ENCODE peak calls at places on chromosome 18, in eight cellular contexts. J is CD4-positive, CD25-positive, alpha-beta regulatory T cell; N is IMR-90; Q is heart left ventricle; V is right lobe of liver; S is PC-9; E is transverse colon; I is naive thymus-derived CD4-positive, alpha-beta T cell. D is an unnamed sample.

GRCh38 chr18:56221195-56222065 is 417.0 kb downstream of the TXNL1 start:
- DNase-seq in J (no peak), N (no peak), Q (no peak), V (no peak), S (peak; percentile 60), E (no peak), I (no peak), D (no peak)

GRCh38 chr18:74990563-74991081 is 218.3 kb downstream of the PTGR3 start:
- DNase-seq in J (peak; percentile 36), N (peak; percentile 6), Q (no peak), V (no peak), S (no peak), E (no peak), I (no peak), D (no peak)

GRCh38 chr18:22789600-22789999 is 143.5 kb upstream of the RBBP8 start:
- DNase-seq in J (no peak), N (no peak), Q (no peak), V (no peak), S (no peak), E (no peak), I (no peak), D (no peak)

GRCh38 chr18:6561029-6561861 is 146.5 kb upstream of the L3MBTL4 start:
- DNase-seq in J (no peak), N (peak; percentile 67), Q (no peak), V (no peak), S (no peak), E (peak; percentile 39), I (no peak), D (no peak)

GRCh38 chr18:27861539-27861938 is 315.4 kb downstream of the CDH2 start:
- DNase-seq in J (no peak), N (no peak), Q (no peak), V (no peak), S (no peak), E (no peak), I (no peak), D (no peak)

GRCh38 chr18:45958730-45959129 is 8.4 kb downstream of the EPG5 start:
- DNase-seq in J (no peak), N (peak; percentile 55), Q (no peak), V (no peak), S (no peak), E (no peak), I (no peak), D (no peak)

GRCh38 chr18:26268454-26268853 is 42.2 kb downstream of the TAF4B start:
- DNase-seq in J (no peak), N (no peak), Q (no peak), V (no peak), S (no peak), E (no peak), I (no peak), D (no peak)

GRCh38 chr18:59514193-59514592 is 155.1 kb upstream of the LMAN1 start:
- DNase-seq in J (no peak), N (peak; percentile 73), Q (peak; percentile 75), V (no peak), S (peak; percentile 37), E (peak; percentile 20), I (no peak), D (no peak)

GRCh38 chr18:61528961-61529360 is 195.7 kb downstream of the CDH20 start:
- DNase-seq in J (no peak), N (no peak), Q (no peak), V (no peak), S (no peak), E (no peak), I (no peak), D (no peak)

GRCh38 chr18:3058328-3059191 is 45.6 kb upstream of the LPIN2 start:
- DNase-seq in J (peak; percentile 61), N (no peak), Q (no peak), V (no peak), S (peak; percentile 71), E (no peak), I (peak; percentile 15), D (no peak)

GRCh38 chr18:9869713-9870430 is 15.9 kb upstream of the TXNDC2 start:
- DNase-seq in J (no peak), N (peak; percentile 64), Q (no peak), V (no peak), S (peak; percentile 84), E (peak; percentile 28), I (no peak), D (peak; percentile 42)

GRCh38 chr18:53864758-53865157 is 359.7 kb downstream of the MBD2 start:
- DNase-seq in J (no peak), N (no peak), Q (no peak), V (no peak), S (no peak), E (no peak), I (no peak), D (peak; percentile 10)

GRCh38 chr18:45844938-45845337 is 19.5 kb downstream of the SIGLEC15 start:
- DNase-seq in J (no peak), N (no peak), Q (no peak), V (no peak), S (no peak), E (no peak), I (no peak), D (no peak)

GRCh38 chr18:5693637-5694175 is 149.9 kb upstream of the EPB41L3 start:
- DNase-seq in J (no peak), N (no peak), Q (no peak), V (no peak), S (no peak), E (no peak), I (no peak), D (no peak)

GRCh38 chr18:24022141-24022540 is 7.6 kb downstream of the TTC39C start:
- DNase-seq in J (no peak), N (peak; percentile 55), Q (no peak), V (no peak), S (no peak), E (no peak), I (no peak), D (no peak)

GRCh38 chr18:34867520-34867919 is 157.4 kb downstream of the DTNA start:
- DNase-seq in J (no peak), N (no peak), Q (no peak), V (no peak), S (no peak), E (no peak), I (no peak), D (peak; percentile 70)

GRCh38 chr18:4888251-4888650 is 308.8 kb downstream of the AKAIN1 start:
- DNase-seq in J (no peak), N (no peak), Q (no peak), V (no peak), S (no peak), E (no peak), I (no peak), D (no peak)

GRCh38 chr18:68152770-68153169 is 562.1 kb downstream of the TMX3 start:
- DNase-seq in J (no peak), N (no peak), Q (no peak), V (no peak), S (no peak), E (no peak), I (no peak), D (peak; percentile 1)

GRCh38 chr18:44696892-44697291 is 16.2 kb downstream of the SETBP1 start:
- DNase-seq in J (no peak), N (no peak), Q (no peak), V (peak; percentile 80), S (no peak), E (peak; percentile 29), I (no peak), D (peak; percentile 33)

DNA sequence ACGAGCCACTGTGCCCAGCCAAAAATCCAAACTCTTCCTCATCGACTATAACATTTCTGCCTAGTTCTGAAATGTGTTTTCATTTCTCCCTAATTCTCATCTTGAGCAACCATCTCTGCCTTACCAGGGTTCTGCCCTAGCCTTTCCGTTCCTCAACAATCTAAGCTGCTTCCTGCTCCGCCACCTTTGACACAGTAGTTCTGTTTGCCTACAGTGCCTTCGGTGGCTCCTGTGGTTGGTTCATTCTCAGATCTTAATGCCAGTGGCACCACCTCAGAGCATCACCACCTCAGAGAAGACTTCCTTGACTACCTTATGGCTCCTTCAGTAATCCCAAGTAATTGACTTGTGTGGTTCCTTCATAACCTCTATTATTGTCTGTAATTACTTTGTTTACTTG is 3.8 kb downstream of the SOCS6 start:
- DNase-seq in J (no peak), N (no peak), Q (no peak), V (no peak), S (no peak), E (peak; percentile 53), I (no peak), D (no peak)
- H3K27me3 ChIP-seq in J (peaks cover 15% of the 10 kb centered on the region), N (no peaks in the 10 kb centered on the region), Q (no peaks in the 10 kb centered on the region), V (no peaks in the 10 kb centered on the region), S (no peaks in the 10 kb centered on the region), E (no peaks in the 10 kb centered on the region), I (no peaks in the 10 kb centered on the region), D (no peaks in the 10 kb centered on the region)

GRCh38 chr18:36169938-36170337 is 17.4 kb upstream of the MOCOS start:
- DNase-seq in J (no peak), N (no peak), Q (no peak), V (no peak), S (no peak), E (no peak), I (no peak), D (no peak)

GRCh38 chr18:36162981-36163380 is 24.3 kb upstream of the MOCOS start:
- DNase-seq in J (no peak), N (peak; percentile 26), Q (no peak), V (no peak), S (no peak), E (no peak), I (no peak), D (no peak)

GRCh38 chr18:36167692-36168218 is 19.5 kb upstream of the MOCOS start:
- DNase-seq in J (no peak), N (no peak), Q (no peak), V (no peak), S (no peak), E (no peak), I (no peak), D (no peak)
- H3K36me3 ChIP-seq in J (peaks cover 89% of the 10 kb centered on the region), N (peaks cover 43% of the 10 kb centered on the region), Q (peaks cover 99% of the 10 kb centered on the region), V (peaks cover 20% of the 10 kb centered on the region), S (peaks cover 24% of the 10 kb centered on the region), E (peaks cover 5% of the 10 kb centered on the region), I (peaks cover 75% of the 10 kb centered on the region), D (peaks cover 32% of the 10 kb centered on the region)

DNA sequence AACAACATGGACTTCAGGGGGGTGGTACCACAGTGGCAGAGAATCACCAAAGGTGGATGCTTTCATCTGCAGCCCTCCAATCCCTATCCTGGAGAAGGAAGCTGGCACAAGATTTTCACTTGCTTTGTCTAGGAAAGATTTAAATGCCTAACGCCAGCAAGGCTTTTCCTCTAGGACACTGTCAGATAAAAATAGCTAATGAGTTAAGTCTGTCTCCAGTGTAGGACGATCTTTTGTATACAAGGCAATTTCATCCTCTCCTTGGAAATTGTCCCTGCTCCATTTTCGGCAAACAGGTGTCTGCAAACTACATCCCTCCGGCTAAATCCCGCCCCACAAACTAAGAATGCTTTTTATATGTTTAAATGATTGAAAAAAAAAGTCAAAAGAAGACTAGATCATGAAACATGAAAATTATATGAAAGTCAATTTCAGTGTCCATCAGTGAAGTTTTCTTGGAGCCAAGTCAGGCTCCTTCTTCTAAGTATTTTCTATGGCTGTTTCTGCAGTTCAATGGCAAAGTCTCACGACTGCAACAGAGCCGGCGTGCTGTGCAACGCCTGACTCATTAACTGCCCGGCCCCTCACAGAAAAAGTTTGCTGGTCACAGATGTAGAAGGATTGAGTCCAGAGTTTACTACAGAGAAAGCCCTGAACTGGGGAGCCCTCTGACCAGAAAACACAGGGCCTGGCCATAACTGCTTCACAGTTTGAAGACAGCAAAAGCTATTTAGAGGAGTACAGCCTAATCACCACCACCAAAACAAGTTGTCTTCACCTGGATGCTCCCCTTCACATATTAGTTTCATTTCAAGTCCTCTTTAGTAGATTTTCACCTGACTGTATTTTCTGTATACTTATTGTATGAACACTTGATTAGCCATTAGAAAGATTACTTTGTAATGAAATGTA is 52.3 kb downstream of the PIEZO2 start:
- DNase-seq in J (no peak), N (no peak), Q (no peak), V (no peak), S (no peak), E (no peak), I (no peak), D (no peak)
- H3K27me3 ChIP-seq in J (no peaks in the 10 kb centered on the region), N (no peaks in the 10 kb centered on the region), Q (no peaks in the 10 kb centered on the region), V (no peaks in the 10 kb centered on the region), S (peaks cover 26% of the 10 kb centered on the region), E (no peaks in the 10 kb centered on the region), I (no peaks in the 10 kb centered on the region), D (no peaks in the 10 kb centered on the region)

GRCh38 chr18:13096232-13096631 is 105.1 kb downstream of the CEP192 start:
- DNase-seq in J (no peak), N (no peak), Q (no peak), V (no peak), S (no peak), E (no peak), I (no peak), D (no peak)
- H3K36me3 ChIP-seq in J (peaks cover 74% of the 10 kb centered on the region), N (peaks cover 33% of the 10 kb centered on the region), Q (peaks cover 86% of the 10 kb centered on the region), V (peaks cover 23% of the 10 kb centered on the region), S (peaks cover 16% of the 10 kb centered on the region), E (no peaks in the 10 kb centered on the region), I (peaks cover 75% of the 10 kb centered on the region), D (peaks cover 22% of the 10 kb centered on the region)